ENCODE peak calls at places on chromosomes 11 and 22, in four cellular contexts. One of them, this sample, is unnamed. For H3K4me1, the result is how much of the 10 kb centered on the place peaks cover.

GRCh38 chr11:40104941-40105550 is 1354.4 kb downstream of the LRRC4C start:
- DNase-seq in tibial nerve: no peak
- DNase-seq in A549: no peak
- DNase-seq in K562: no peak
- DNase-seq in this sample: no peak

GRCh38 chr11:78354741-78355705 is 62.6 kb downstream of the GAB2 start:
- DNase-seq in tibial nerve: no peak
- DNase-seq in A549: no peak
- DNase-seq in K562: no peak
- DNase-seq in this sample: no peak

GRCh38 chr11:77026743-77027142 is 7.5 kb upstream of the B3GNT6 start:
- DNase-seq in tibial nerve: no peak
- DNase-seq in A549: no peak
- DNase-seq in K562: no peak
- DNase-seq in this sample: no peak

GRCh38 chr11:76781046-76781801 is 1.9 kb upstream of the TSKU start:
- DNase-seq in tibial nerve: no peak
- DNase-seq in A549: no peak
- DNase-seq in K562: no peak
- DNase-seq in this sample: no peak

GRCh38 chr22:24975813-24976341 is 23.4 kb downstream of the KIAA1671 start:
- DNase-seq in tibial nerve: peak
- DNase-seq in A549: no peak
- DNase-seq in K562: no peak
- DNase-seq in this sample: peak

GRCh38 chr11:7869467-7869866 is 61.6 kb downstream of the OR10A6 start:
- DNase-seq in tibial nerve: no peak
- DNase-seq in A549: no peak
- DNase-seq in K562: no peak
- DNase-seq in this sample: no peak

GRCh38 chr22:38177926-38178604 is 3.6 kb downstream of the PLA2G6 start:
- DNase-seq in tibial nerve: no peak
- DNase-seq in A549: peak
- DNase-seq in K562: no peak
- DNase-seq in this sample: no peak

GRCh38 chr22:47127441-47127871 is 365.0 kb downstream of the TBC1D22A start:
- DNase-seq in tibial nerve: no peak
- DNase-seq in A549: no peak
- DNase-seq in K562: no peak
- DNase-seq in this sample: no peak

GRCh38 chr11:106442032-106442431 is 364.6 kb downstream of the AASDHPPT start:
- DNase-seq in tibial nerve: no peak
- DNase-seq in A549: no peak
- DNase-seq in K562: no peak
- DNase-seq in this sample: no peak

GRCh38 chr11:131824766-131825165 is 454.4 kb downstream of the NTM start:
- DNase-seq in tibial nerve: no peak
- DNase-seq in A549: no peak
- DNase-seq in K562: no peak
- DNase-seq in this sample: no peak

GRCh38 chr11:119832536-119832935 is 103.5 kb upstream of the NECTIN1 start:
- DNase-seq in tibial nerve: no peak
- DNase-seq in A549: peak
- DNase-seq in K562: no peak
- DNase-seq in this sample: no peak

GRCh38 chr11:9600651-9601040 is 27.2 kb downstream of the WEE1 start:
- DNase-seq in tibial nerve: no peak
- DNase-seq in A549: no peak
- DNase-seq in K562: no peak
- DNase-seq in this sample: no peak

GRCh38 chr11:110184466-110184865 is 91.3 kb downstream of the ZC3H12C start:
- DNase-seq in tibial nerve: no peak
- DNase-seq in A549: no peak
- DNase-seq in K562: no peak
- DNase-seq in this sample: no peak

GRCh38 chr22:45934659-45935341 is 42.2 kb downstream of the WNT7B start:
- DNase-seq in tibial nerve: no peak
- DNase-seq in A549: peak
- DNase-seq in K562: no peak
- DNase-seq in this sample: no peak

GRCh38 chr11:108975641-108976071 is 310.8 kb downstream of the DDX10 start:
- DNase-seq in tibial nerve: no peak
- DNase-seq in A549: no peak
- DNase-seq in K562: no peak
- DNase-seq in this sample: peak

GRCh38 chr11:200224-201003 is 6.8 kb downstream of the BET1L start:
- DNase-seq in tibial nerve: no peak
- DNase-seq in A549: no peak
- DNase-seq in K562: no peak
- DNase-seq in this sample: no peak

GRCh38 chr22:39263626-39264025 is 18.8 kb upstream of the PDGFB start:
- DNase-seq in tibial nerve: no peak
- DNase-seq in A549: no peak
- DNase-seq in K562: no peak
- DNase-seq in this sample: no peak

GRCh38 chr22:39267966-39268365 is 23.2 kb upstream of the PDGFB start:
- DNase-seq in tibial nerve: no peak
- DNase-seq in A549: no peak
- DNase-seq in K562: no peak
- DNase-seq in this sample: no peak

GRCh38 chr22:39264344-39265116 is 19.7 kb upstream of the PDGFB start:
- DNase-seq in tibial nerve: peak
- DNase-seq in A549: no peak
- DNase-seq in K562: no peak
- DNase-seq in this sample: peak

GRCh38 chr22:39266398-39267030 is 21.7 kb upstream of the PDGFB start:
- DNase-seq in tibial nerve: no peak
- DNase-seq in A549: no peak
- DNase-seq in K562: no peak
- DNase-seq in this sample: peak

DNA sequence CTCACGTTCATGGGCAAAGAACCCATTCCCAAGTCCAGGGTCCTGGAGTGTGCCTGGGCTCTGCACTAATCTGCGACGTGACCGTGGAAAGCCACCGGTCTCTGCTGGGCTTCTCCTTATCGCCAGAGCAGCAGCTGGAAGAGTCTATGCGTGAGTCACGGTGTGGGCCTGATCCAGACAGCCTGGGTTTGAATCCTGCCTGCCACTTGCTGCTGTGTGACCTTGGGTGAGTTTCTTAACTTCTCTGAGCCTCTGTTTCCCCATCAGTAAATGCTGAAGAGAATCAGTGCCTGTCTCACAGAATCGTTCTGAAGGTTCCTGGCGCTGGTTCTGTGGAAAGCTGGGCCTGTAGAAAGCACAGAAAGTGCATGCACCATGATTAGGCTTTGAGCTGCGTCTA is 20.4 kb upstream of the PDGFB start:
- DNase-seq in tibial nerve: no peak
- DNase-seq in A549: no peak
- DNase-seq in K562: peak
- DNase-seq in this sample: no peak
- H3K4me1 ChIP-seq in tibial nerve: under half
- H3K4me1 ChIP-seq in A549: under half
- H3K4me1 ChIP-seq in K562: under half
- H3K4me1 ChIP-seq in this sample: under half

GRCh38 chr11:117316197-117316961 is at the start of gene BACE1:
- DNase-seq in tibial nerve: peak
- DNase-seq in A549: peak
- DNase-seq in K562: no peak
- DNase-seq in this sample: peak
- TF ChIP-seq POLR2A in tibial nerve: no peak
- TF ChIP-seq POLR2A in A549: peak
- TF ChIP-seq POLR2A in K562: no peak
- TF ChIP-seq POLR2A in this sample: peak

GRCh38 chr11:61367406-61367805 is 5.2 kb downstream of the TMEM138 start:
- DNase-seq in tibial nerve: no peak
- DNase-seq in A549: no peak
- DNase-seq in K562: no peak
- DNase-seq in this sample: no peak

GRCh38 chr11:61361686-61362541 is at the start of the genes CYB561A3 and TMEM138:
- DNase-seq in tibial nerve: peak
- DNase-seq in A549: peak
- DNase-seq in K562: peak
- DNase-seq in this sample: peak

GRCh38 chr11:61362542-61362875 is 335 bp downstream of the TMEM138 start:
- DNase-seq in tibial nerve: no peak
- DNase-seq in A549: peak
- DNase-seq in K562: peak
- DNase-seq in this sample: no peak

GRCh38 chr11:61361237-61361636 is 445 bp downstream of the CYB561A3 start:
- DNase-seq in tibial nerve: no peak
- DNase-seq in A549: no peak
- DNase-seq in K562: peak
- DNase-seq in this sample: no peak

DNA sequence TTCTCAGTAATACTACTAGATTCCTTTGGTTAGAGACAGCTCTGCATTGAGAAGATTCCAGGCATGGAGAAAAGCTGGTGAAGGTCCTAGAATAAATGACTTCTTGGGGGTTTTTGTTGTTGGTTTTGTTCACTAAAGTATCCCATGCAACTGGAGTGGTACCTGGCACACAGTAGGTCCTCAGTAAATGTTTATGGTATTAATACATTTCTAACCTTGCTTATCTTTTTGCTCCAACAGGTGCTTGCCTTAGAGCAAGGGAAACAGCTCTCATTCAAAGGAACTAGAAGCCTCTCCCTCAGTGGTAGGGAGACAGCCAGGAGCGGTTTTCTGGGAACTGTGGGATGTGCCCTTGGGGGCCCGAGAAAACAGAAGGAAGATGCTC is 1.8 kb downstream of the TMEM138 start:
- DNase-seq in tibial nerve: no peak
- DNase-seq in A549: no peak
- DNase-seq in K562: no peak
- DNase-seq in this sample: no peak
- H3K4me3 ChIP-seq in tibial nerve: no peak
- H3K4me3 ChIP-seq in A549: no peak
- H3K4me3 ChIP-seq in K562: peak
- H3K4me3 ChIP-seq in this sample: no peak

GRCh38 chr11:130165601-130166456 is 6.2 kb downstream of the ST14 start:
- DNase-seq in tibial nerve: no peak
- DNase-seq in A549: no peak
- DNase-seq in K562: no peak
- DNase-seq in this sample: peak

GRCh38 chr11:130166457-130166784 is 6.8 kb downstream of the ST14 start:
- DNase-seq in tibial nerve: no peak
- DNase-seq in A549: peak
- DNase-seq in K562: no peak
- DNase-seq in this sample: no peak

GRCh38 chr11:130162733-130163132 is 3.2 kb downstream of the ST14 start:
- DNase-seq in tibial nerve: no peak
- DNase-seq in A549: no peak
- DNase-seq in K562: no peak
- DNase-seq in this sample: peak

GRCh38 chr11:130163346-130164220 is 4.0 kb downstream of the ST14 start:
- DNase-seq in tibial nerve: no peak
- DNase-seq in A549: no peak
- DNase-seq in K562: peak
- DNase-seq in this sample: no peak

GRCh38 chr11:130164221-130164570 is 4.6 kb downstream of the ST14 start:
- DNase-seq in tibial nerve: no peak
- DNase-seq in A549: no peak
- DNase-seq in K562: no peak
- DNase-seq in this sample: no peak
- H3K4me1 ChIP-seq in tibial nerve: under half
- H3K4me1 ChIP-seq in A549: under half
- H3K4me1 ChIP-seq in K562: under half
- H3K4me1 ChIP-seq in this sample: under half